ENCODE peak calls at places on chromosomes 1 and 21, in four cellular contexts. A is esophagus squamous epithelium, O is hepatocyte, K is brain microvascular endothelial cell. Y is an unnamed sample.

GRCh38 chr1:43653339-43653738 is 3.4 kb downstream of the KDM4A start:
- DNase-seq in A (no peak), K (peak; percentile 58), O (peak; percentile 53), Y (no peak)

GRCh38 chr1:203340112-203340804 is 10.7 kb downstream of the FMOD start:
- DNase-seq in O (peak; percentile 94), K (peak; percentile 62), A (no peak), Y (peak; percentile 48)

GRCh38 chr1:18554597-18554996 is 73.9 kb downstream of the KLHDC7A start:
- DNase-seq in K (no peak), A (no peak), O (no peak), Y (no peak)

GRCh38 chr21:38499296-38499695 is 1.0 kb upstream of the ERG start:
- DNase-seq in A (no peak), K (no peak), O (no peak), Y (no peak)

GRCh38 chr21:30434033-30434631 is 4.1 kb downstream of the KRTAP13-4 start:
- DNase-seq in A (no peak), K (peak; percentile 20), O (peak; percentile 48), Y (no peak)

GRCh38 chr1:110672753-110673108 is 2.0 kb downstream of the KCNA3 start:
- DNase-seq in O (no peak), A (no peak), K (no peak), Y (no peak)

GRCh38 chr1:228363686-228364067 is 43.0 kb downstream of the TRIM11 start:
- DNase-seq in K (no peak), O (no peak), A (no peak), Y (no peak)

GRCh38 chr1:175679931-175680652 is 63.3 kb downstream of the TNR start:
- DNase-seq in O (no peak), A (no peak), K (no peak), Y (no peak)

GRCh38 chr21:46538262-46538661 is 66.6 kb downstream of the S100B start:
- DNase-seq in A (no peak), K (no peak), O (no peak), Y (no peak)

GRCh38 chr1:226732856-226733291 is 6.2 kb downstream of the ITPKB start:
- DNase-seq in K (no peak), O (no peak), A (no peak), Y (no peak)

GRCh38 chr1:190852611-190853010 is 374.9 kb upstream of the BRINP3 start:
- DNase-seq in A (no peak), K (no peak), O (no peak), Y (no peak)

GRCh38 chr1:202888204-202888506 is 794 bp downstream of the RABIF start:
- DNase-seq in K (peak; percentile 39), O (no peak), A (no peak), Y (no peak)

GRCh38 chr1:45205910-45206721 is at the start of gene ZSWIM5:
- DNase-seq in A (no peak), K (peak; percentile 17), O (peak; percentile 84), Y (no peak)

GRCh38 chr1:183810172-183810571 is 5.3 kb downstream of the RGL1 start:
- DNase-seq in K (peak; percentile 14), A (no peak), O (no peak), Y (no peak)

GRCh38 chr1:26297791-26298124 is 8.7 kb downstream of the UBXN11 start:
- DNase-seq in O (no peak), K (no peak), A (no peak), Y (no peak)

GRCh38 chr1:172254521-172255222 is 165.8 kb upstream of the C1orf105 start:
- DNase-seq in A (no peak), K (peak; percentile 66), O (no peak), Y (peak; percentile 70)

GRCh38 chr1:100494393-100495084 is 43.4 kb upstream of the GPR88 start:
- DNase-seq in K (peak; percentile 27), O (no peak), A (no peak), Y (no peak)

GRCh38 chr1:245654460-245655050 is 499.8 kb downstream of the KIF26B start:
- DNase-seq in K (no peak), A (no peak), O (peak; percentile 65), Y (no peak)

GRCh38 chr1:201448981-201449380 is 20.0 kb downstream of the PHLDA3 start:
- DNase-seq in O (no peak), A (no peak), K (no peak), Y (no peak)

GRCh38 chr1:30706528-30706927 is 16.9 kb downstream of the MATN1 start:
- DNase-seq in O (peak; percentile 46), A (no peak), K (peak; percentile 60), Y (no peak)

GRCh38 chr1:27521336-27522147 is 31.6 kb upstream of the WASF2 start:
- DNase-seq in A (no peak), K (no peak), O (no peak), Y (no peak)

GRCh38 chr1:13889495-13889894 is 189.5 kb downstream of the PRDM2 start:
- DNase-seq in O (no peak), K (no peak), A (no peak), Y (no peak)

GRCh38 chr1:39620659-39621165 is 18.7 kb downstream of the HEYL start:
- DNase-seq in K (no peak), O (no peak), A (no peak), Y (no peak)

GRCh38 chr21:32216293-32216692 is 62.6 kb downstream of the MIS18A start:
- DNase-seq in K (no peak), O (no peak), A (no peak), Y (no peak)

GRCh38 chr1:116686175-116686574 is 18.6 kb upstream of the IGSF3 start:
- DNase-seq in A (no peak), O (no peak), K (no peak), Y (no peak)

GRCh38 chr1:56080123-56080522 is 499.2 kb downstream of the PLPP3 start:
- DNase-seq in A (no peak), K (no peak), O (no peak), Y (no peak)

GRCh38 chr1:177632923-177633322 is 336.9 kb downstream of the SEC16B start:
- DNase-seq in O (no peak), K (no peak), A (no peak), Y (no peak)

GRCh38 chr1:41382531-41383090 is 21.4 kb downstream of the FOXO6 start:
- DNase-seq in K (no peak), A (no peak), O (peak; percentile 65), Y (no peak)

GRCh38 chr1:2229921-2230700 is 2.0 kb downstream of the SKI start:
- DNase-seq in A (no peak), K (no peak), O (peak; percentile 49), Y (no peak)

GRCh38 chr1:241639653-241640148 is 468 bp downstream of the CHML start:
- DNase-seq in A (no peak), K (peak; percentile 32), O (peak; percentile 30), Y (no peak)

GRCh38 chr1:234907585-234908457 is 220.8 kb downstream of the TOMM20 start:
- DNase-seq in K (no peak), A (no peak), O (peak; percentile 58), Y (peak; percentile 63)

GRCh38 chr1:201228011-201228983 is 37.7 kb downstream of the IGFN1 start:
- DNase-seq in A (no peak), O (no peak), K (no peak), Y (no peak)

GRCh38 chr1:207867136-207868081 is 43.5 kb downstream of the CD34 start:
- DNase-seq in A (no peak), O (no peak), K (no peak), Y (no peak)

GRCh38 chr1:2383576-2383975 is 7.8 kb downstream of the MORN1 start:
- DNase-seq in O (no peak), A (no peak), K (no peak), Y (no peak)

GRCh38 chr1:30011970-30012369 is 711.4 kb downstream of the MATN1 start:
- DNase-seq in O (no peak), K (no peak), A (no peak), Y (no peak)

GRCh38 chr1:18882511-18882910 is 19.8 kb downstream of the ALDH4A1 start:
- DNase-seq in O (no peak), A (no peak), K (no peak), Y (no peak)

GRCh38 chr1:29639741-29640427 is 403.6 kb downstream of the PTPRU start:
- DNase-seq in K (peak; percentile 48), O (no peak), A (no peak), Y (peak; percentile 15)

GRCh38 chr1:36401602-36402517 is 4.2 kb upstream of the LSM10 start:
- DNase-seq in K (no peak), A (no peak), O (no peak), Y (no peak)
- H3K4me3 ChIP-seq in K (peak overlapping the region; percentile 29), A (peak overlapping the region; percentile 49), O (no peak overlapping the region), Y (peak overlapping the region; percentile 15)

GRCh38 chr1:1200876-1201810 is 5.2 kb downstream of the TNFRSF18 start:
- DNase-seq in K (peak; percentile 29), O (peak; percentile 84), A (no peak), Y (no peak)
- H3K4me3 ChIP-seq in K (peak overlapping the region; percentile 12), O (peak overlapping the region; percentile 61), A (peak overlapping the region; percentile 69), Y (peak overlapping the region; percentile 36)

GRCh38 chr1:156490401-156491032 is 10.1 kb downstream of the MEF2D start:
- DNase-seq in A (no peak), K (no peak), O (peak; percentile 45), Y (no peak)
- H3K4me3 ChIP-seq in A (peak overlapping the region; percentile 52), K (no peak overlapping the region), O (no peak overlapping the region), Y (no peak overlapping the region)

GRCh38 chr1:206805357-206805756 is 33.1 kb upstream of the IL10 start:
- DNase-seq in K (no peak), A (no peak), O (no peak), Y (no peak)

GRCh38 chr1:206808615-206809014 is 36.3 kb upstream of the IL10 start:
- DNase-seq in A (no peak), K (peak; percentile 13), O (peak; percentile 41), Y (no peak)

GRCh38 chr1:206814716-206815341 is 42.5 kb upstream of the IL10 start:
- DNase-seq in A (no peak), O (peak; percentile 40), K (peak; percentile 29), Y (peak; percentile 71)

GRCh38 chr1:206812456-206812855 is 40.2 kb upstream of the IL10 start:
- DNase-seq in O (no peak), K (no peak), A (no peak), Y (no peak)

GRCh38 chr1:206809504-206810084 is 37.3 kb upstream of the IL10 start:
- DNase-seq in A (no peak), O (peak; percentile 34), K (peak; percentile 33), Y (no peak)
- H3K4me3 ChIP-seq in A (no peak overlapping the region), O (no peak overlapping the region), K (no peak overlapping the region), Y (no peak overlapping the region)

DNA sequence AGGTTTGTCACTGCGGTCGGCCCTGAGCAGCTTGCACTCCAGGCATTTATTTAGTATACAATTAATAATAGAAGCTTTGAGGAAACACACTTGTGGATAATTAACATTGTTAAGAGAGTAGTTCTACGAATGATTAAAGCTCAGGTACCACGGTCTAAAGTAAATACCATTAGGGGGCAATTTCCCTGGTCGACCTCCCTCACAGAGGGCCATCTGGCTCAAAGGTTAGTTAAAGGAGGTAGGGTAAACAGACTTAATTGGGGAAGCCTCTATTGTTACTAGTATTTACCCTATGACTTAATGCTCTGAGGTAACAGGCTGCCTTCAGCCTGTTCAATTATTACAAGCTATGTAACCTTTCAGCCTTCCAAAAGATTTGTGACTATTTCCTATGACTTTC is 122.3 kb upstream of the SLC44A3 start:
- DNase-seq in A (no peak), O (peak; percentile 41), K (no peak), Y (no peak)
- H3K4me3 ChIP-seq in A (no peak overlapping the region), O (no peak overlapping the region), K (no peak overlapping the region), Y (no peak overlapping the region)

GRCh38 chr1:115374598-115374997 is 36.5 kb upstream of the NGF start:
- DNase-seq in O (no peak), K (no peak), A (no peak), Y (no peak)

GRCh38 chr1:115377411-115377810 is 39.4 kb upstream of the NGF start:
- DNase-seq in O (no peak), K (no peak), A (no peak), Y (no peak)

GRCh38 chr1:115373305-115373704 is 35.3 kb upstream of the NGF start:
- DNase-seq in O (no peak), A (no peak), K (peak; percentile 81), Y (peak; percentile 66)
- H3K4me3 ChIP-seq in O (no peak overlapping the region), A (no peak overlapping the region), K (no peak overlapping the region), Y (no peak overlapping the region)

GRCh38 chr1:231943084-231943483 is 316.5 kb downstream of the DISC1 start:
- DNase-seq in K (no peak), A (no peak), O (no peak), Y (no peak)
- H3K4me3 ChIP-seq in K (no peak overlapping the region), A (no peak overlapping the region), O (no peak overlapping the region), Y (no peak overlapping the region)